ENCODE peak calls at places on chromosomes 13 and 19, in ten cellular contexts. B is sigmoid colon, O is tibial artery, Z is KG1, T is GDM1, Y is mesenchymal stem cell, I is NCI-H2081, F is RCC 7860, L is AG08396, K is GM12864. U is an unnamed sample.

GRCh38 chr13:52010890-52011689 is at the start of gene ATP7B:
- DNase-seq in B (peak), O (no peak), Z (no peak), T (no peak), Y (peak), I (no peak), F (no peak), L (peak), K (no peak), U (no peak)

GRCh38 chr13:29548722-29549446 is 46.6 kb downstream of the SLC7A1 start:
- DNase-seq in B (no peak), O (no peak), Z (no peak), T (no peak), Y (peak), I (no peak), F (peak), L (no peak), K (no peak), U (no peak)

GRCh38 chr13:97359181-97360057 is 74.5 kb upstream of the RAP2A start:
- DNase-seq in B (peak), O (no peak), Z (peak), T (peak), Y (peak), I (peak), F (peak), L (peak), K (peak), U (no peak)

GRCh38 chr13:26017196-26017921 is 34.5 kb downstream of the SHISA2 start:
- DNase-seq in B (no peak), O (no peak), Z (no peak), T (no peak), Y (no peak), I (no peak), F (no peak), L (no peak), K (no peak), U (no peak)

GRCh38 chr19:19498255-19498991 is 16.9 kb downstream of the TSSK6 start:
- DNase-seq in B (no peak), O (no peak), Z (no peak), T (no peak), Y (no peak), I (no peak), F (no peak), L (no peak), K (no peak), U (no peak)

GRCh38 chr19:13887039-13887438 is 10.1 kb downstream of the NANOS3 start:
- DNase-seq in B (no peak), O (no peak), Z (no peak), T (no peak), Y (no peak), I (no peak), F (no peak), L (no peak), K (no peak), U (no peak)

GRCh38 chr19:13234518-13234917 is 84.3 kb downstream of the IER2 start:
- DNase-seq in B (no peak), O (no peak), Z (no peak), T (no peak), Y (peak), I (no peak), F (peak), L (peak), K (no peak), U (no peak)

GRCh38 chr13:111139874-111140561 is 24.9 kb downstream of the ARHGEF7 start:
- DNase-seq in B (no peak), O (no peak), Z (no peak), T (no peak), Y (no peak), I (peak), F (no peak), L (no peak), K (no peak), U (no peak)

GRCh38 chr13:24742986-24743385 is 21.0 kb upstream of the RNF17 start:
- DNase-seq in B (no peak), O (no peak), Z (no peak), T (no peak), Y (no peak), I (no peak), F (no peak), L (no peak), K (no peak), U (no peak)

GRCh38 chr19:56838680-56838929 is 1.9 kb downstream of the PEG3 start:
- DNase-seq in B (no peak), O (no peak), Z (no peak), T (no peak), Y (no peak), I (no peak), F (no peak), L (no peak), K (no peak), U (no peak)

GRCh38 chr13:83182845-83183244 is 699.4 kb downstream of the SLITRK1 start:
- DNase-seq in B (no peak), O (no peak), Z (no peak), T (no peak), Y (no peak), I (no peak), F (no peak), L (no peak), K (no peak), U (no peak)

GRCh38 chr19:33647146-33647545 is 25.4 kb downstream of the CHST8 start:
- DNase-seq in B (no peak), O (no peak), Z (no peak), T (no peak), Y (no peak), I (no peak), F (no peak), L (no peak), K (no peak), U (no peak)

GRCh38 chr13:20263393-20264044 is 31.4 kb upstream of the GJB6 start:
- DNase-seq in B (no peak), O (no peak), Z (no peak), T (no peak), Y (no peak), I (no peak), F (no peak), L (no peak), K (no peak), U (no peak)

GRCh38 chr13:113651511-113652403 is 6.2 kb downstream of the ATP4B start:
- DNase-seq in B (peak), O (peak), Z (no peak), T (no peak), Y (no peak), I (no peak), F (no peak), L (no peak), K (no peak), U (no peak)

GRCh38 chr13:28537149-28537548 is 42.2 kb upstream of the FLT1 start:
- DNase-seq in B (no peak), O (no peak), Z (no peak), T (no peak), Y (no peak), I (no peak), F (no peak), L (no peak), K (no peak), U (no peak)

GRCh38 chr13:29707876-29708543 is 112.5 kb upstream of the SLC7A1 start:
- DNase-seq in B (no peak), O (no peak), Z (no peak), T (peak), Y (peak), I (peak), F (peak), L (peak), K (no peak), U (no peak)

GRCh38 chr19:46133777-46134231 is 9.3 kb upstream of the IGFL3 start:
- DNase-seq in B (no peak), O (no peak), Z (no peak), T (no peak), Y (no peak), I (no peak), F (no peak), L (no peak), K (no peak), U (no peak)

GRCh38 chr19:30830875-30831274 is 458.7 kb downstream of the ZNF536 start:
- DNase-seq in B (no peak), O (no peak), Z (no peak), T (no peak), Y (no peak), I (no peak), F (no peak), L (no peak), K (no peak), U (no peak)

GRCh38 chr13:113075711-113076110 is 29.9 kb upstream of the F7 start:
- DNase-seq in B (no peak), O (no peak), Z (no peak), T (no peak), Y (no peak), I (no peak), F (no peak), L (no peak), K (no peak), U (no peak)

GRCh38 chr19:51904331-51905165 is at the start of gene ZNF649:
- DNase-seq in B (peak), O (peak), Z (peak), T (peak), Y (peak), I (peak), F (peak), L (peak), K (peak), U (peak)

GRCh38 chr19:29672933-29673336 is 7.7 kb downstream of the PLEKHF1 start:
- DNase-seq in B (peak), O (peak), Z (no peak), T (no peak), Y (no peak), I (no peak), F (no peak), L (peak), K (peak), U (no peak)

GRCh38 chr13:42895781-42896180 is 96.3 kb downstream of the EPSTI1 start:
- DNase-seq in B (no peak), O (no peak), Z (no peak), T (peak), Y (no peak), I (no peak), F (no peak), L (no peak), K (no peak), U (no peak)

GRCh38 chr13:80989770-80990169 is 648.8 kb upstream of the SPRY2 start:
- DNase-seq in B (no peak), O (no peak), Z (no peak), T (no peak), Y (no peak), I (no peak), F (no peak), L (no peak), K (no peak), U (no peak)

GRCh38 chr13:44364601-44365000 is 9.0 kb upstream of the SERP2 start:
- DNase-seq in B (no peak), O (no peak), Z (no peak), T (no peak), Y (peak), I (no peak), F (peak), L (no peak), K (no peak), U (no peak)

GRCh38 chr13:67416047-67416925 is 186.2 kb upstream of the PCDH9 start:
- DNase-seq in B (no peak), O (no peak), Z (no peak), T (peak), Y (peak), I (peak), F (peak), L (peak), K (no peak), U (no peak)

GRCh38 chr19:49802836-49803528 is 10.1 kb downstream of the FUZ start:
- DNase-seq in B (no peak), O (no peak), Z (no peak), T (no peak), Y (no peak), I (peak), F (no peak), L (no peak), K (no peak), U (no peak)

GRCh38 chr13:42532561-42533335 is 41.2 kb upstream of the TNFSF11 start:
- DNase-seq in B (no peak), O (no peak), Z (no peak), T (no peak), Y (no peak), I (no peak), F (no peak), L (no peak), K (peak), U (no peak)

GRCh38 chr13:26965976-26966375 is 205.4 kb upstream of the GPR12 start:
- DNase-seq in B (peak), O (no peak), Z (no peak), T (no peak), Y (no peak), I (peak), F (no peak), L (peak), K (no peak), U (no peak)

GRCh38 chr13:39766464-39767167 is 111.2 kb downstream of the COG6 start:
- DNase-seq in B (no peak), O (no peak), Z (no peak), T (no peak), Y (no peak), I (no peak), F (no peak), L (no peak), K (no peak), U (no peak)

GRCh38 chr13:77749481-77749880 is 52.0 kb downstream of the SLAIN1 start:
- DNase-seq in B (no peak), O (no peak), Z (no peak), T (no peak), Y (no peak), I (no peak), F (no peak), L (no peak), K (no peak), U (no peak)

GRCh38 chr19:48746738-48747575 is at the start of gene IZUMO1:
- DNase-seq in B (peak), O (peak), Z (no peak), T (no peak), Y (peak), I (no peak), F (peak), L (peak), K (no peak), U (peak)

GRCh38 chr19:33675501-33676124 is 53.9 kb downstream of the CHST8 start:
- DNase-seq in B (peak), O (no peak), Z (no peak), T (no peak), Y (no peak), I (no peak), F (no peak), L (no peak), K (no peak), U (no peak)

GRCh38 chr13:33445024-33445423 is 159.5 kb upstream of the STARD13 start:
- DNase-seq in B (no peak), O (no peak), Z (no peak), T (no peak), Y (no peak), I (no peak), F (no peak), L (no peak), K (no peak), U (no peak)

GRCh38 chr19:38512277-38512676 is 78.8 kb downstream of the RYR1 start:
- DNase-seq in B (no peak), O (no peak), Z (no peak), T (no peak), Y (no peak), I (no peak), F (no peak), L (no peak), K (no peak), U (no peak)

GRCh38 chr13:80473695-80474094 is 132.8 kb upstream of the SPRY2 start:
- DNase-seq in B (no peak), O (no peak), Z (no peak), T (no peak), Y (peak), I (no peak), F (no peak), L (no peak), K (no peak), U (no peak)

GRCh38 chr19:5193192-5193591 is 147.4 kb downstream of the PTPRS start:
- DNase-seq in B (no peak), O (no peak), Z (no peak), T (no peak), Y (no peak), I (peak), F (no peak), L (no peak), K (no peak), U (no peak)

GRCh38 chr19:53466726-53467125 is 807 bp upstream of the ZNF813 start:
- DNase-seq in B (no peak), O (no peak), Z (no peak), T (no peak), Y (peak), I (no peak), F (no peak), L (no peak), K (no peak), U (no peak)

GRCh38 chr19:407501-408440 is 1.2 kb downstream of the C2CD4C start:
- DNase-seq in B (no peak), O (no peak), Z (no peak), T (no peak), Y (no peak), I (no peak), F (no peak), L (no peak), K (no peak), U (no peak)

GRCh38 chr13:103101902-103102301 is 35.7 kb upstream of the SLC10A2 start:
- DNase-seq in B (no peak), O (no peak), Z (no peak), T (no peak), Y (no peak), I (no peak), F (no peak), L (no peak), K (no peak), U (no peak)